ENCODE peak calls at places on chromosomes 16 and 17, in ten cellular contexts. I, V, Z, K, S, B, D, Y, T and P are unnamed samples.

GRCh38 chr17:80621335-80622169 is 76.9 kb downstream of the RPTOR start:
- DNase-seq in D (no peak), K (no peak), Y (no peak), T (no peak), V (no peak), I (no peak), B (no peak), S (no peak), Z (no peak), P (no peak)

GRCh38 chr16:57694556-57695377 is at the start of gene DRC7:
- DNase-seq in I (peak), D (no peak), V (peak), S (peak), K (peak), T (peak), Z (no peak), B (peak), Y (peak), P (peak)

GRCh38 chr17:63989622-63990345 is 8.4 kb upstream of the PRR29 start:
- DNase-seq in V (no peak), B (no peak), D (peak), Y (no peak), S (no peak), T (no peak), Z (no peak), K (no peak), I (no peak), P (no peak)

GRCh38 chr17:15651583-15652110 is 32.1 kb upstream of the FBXW10B start:
- DNase-seq in S (peak), D (peak), K (peak), B (peak), Y (peak), V (peak), I (peak), Z (peak), T (peak), P (peak)

GRCh38 chr17:73901661-73902415 is 257.6 kb upstream of the SDK2 start:
- DNase-seq in T (peak), S (peak), I (no peak), Y (peak), K (no peak), Z (peak), V (peak), B (peak), D (peak), P (no peak)

GRCh38 chr16:63719926-63720325 is 1401.9 kb downstream of the CDH11 start:
- DNase-seq in S (no peak), Z (no peak), B (peak), K (no peak), D (no peak), V (no peak), Y (no peak), I (no peak), T (no peak), P (no peak)

GRCh38 chr17:47811709-47812108 is 9.9 kb downstream of the OSBPL7 start:
- DNase-seq in Y (no peak), Z (no peak), D (no peak), I (no peak), K (no peak), B (peak), T (no peak), S (no peak), V (no peak), P (no peak)

GRCh38 chr17:73511716-73512115 is 132.5 kb downstream of the SDK2 start:
- DNase-seq in K (no peak), S (no peak), Z (no peak), Y (no peak), I (no peak), B (no peak), V (no peak), T (no peak), D (no peak), P (no peak)

GRCh38 chr16:62829615-62830014 is 793.4 kb upstream of the CDH8 start:
- DNase-seq in I (no peak), S (no peak), T (no peak), V (no peak), Y (no peak), B (no peak), D (no peak), K (no peak), Z (no peak), P (no peak)

GRCh38 chr17:80872999-80873951 is 118.4 kb upstream of the CHMP6 start:
- DNase-seq in T (no peak), Z (no peak), K (no peak), D (no peak), B (peak), Y (no peak), V (peak), S (peak), I (no peak), P (no peak)

GRCh38 chr17:39212200-39212810 is 12.2 kb downstream of the RPL19 start:
- DNase-seq in I (no peak), Z (no peak), Y (no peak), V (no peak), K (no peak), S (no peak), T (no peak), D (no peak), B (no peak), P (no peak)

GRCh38 chr17:39210093-39210434 is 10.0 kb downstream of the RPL19 start:
- DNase-seq in Y (no peak), T (no peak), S (no peak), K (no peak), B (no peak), D (no peak), Z (no peak), I (no peak), V (no peak), P (no peak)

GRCh38 chr17:39208136-39208535 is 8.1 kb downstream of the RPL19 start:
- DNase-seq in D (no peak), I (peak), K (no peak), V (no peak), T (no peak), Y (no peak), Z (no peak), S (no peak), B (no peak), P (no peak)

GRCh38 chr17:39209317-39210092 is 9.4 kb downstream of the RPL19 start:
- DNase-seq in T (peak), I (peak), Z (peak), Y (peak), V (peak), K (peak), D (peak), B (peak), S (peak), P (no peak)

DNA sequence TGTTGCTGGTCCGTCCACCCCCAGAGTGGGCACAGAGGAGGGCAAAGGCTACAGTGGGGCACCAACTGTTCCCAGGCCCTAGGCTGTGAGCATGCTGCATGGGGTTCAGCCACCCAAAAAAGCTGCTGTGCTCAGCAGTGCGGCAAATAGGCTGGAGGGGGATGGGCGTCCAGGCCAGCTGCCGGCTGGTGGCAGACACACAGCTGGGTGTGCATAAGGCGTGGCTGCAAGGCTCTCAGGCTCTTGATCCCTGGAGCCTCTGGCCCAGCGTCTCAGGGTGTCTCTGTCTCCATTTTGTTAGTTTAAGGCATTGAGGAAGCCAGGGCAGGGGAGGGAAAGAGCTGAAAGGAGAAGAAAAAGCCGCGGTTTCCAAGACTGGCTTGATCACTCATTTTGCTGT is 8.8 kb downstream of the RPL19 start:
- DNase-seq in I (no peak), V (peak), Z (no peak), B (peak), K (peak), Y (no peak), T (peak), D (no peak), S (peak), P (peak)
- TF ChIP-seq POLR2A in I (no peak), V (no peak), Z (no peak), B (no peak), K (no peak), Y (no peak), T (no peak), D (no peak), S (no peak), P (no peak)

GRCh38 chr16:89906141-89907025 is 12.3 kb upstream of the MC1R start:
- DNase-seq in K (no peak), I (no peak), D (no peak), S (no peak), B (no peak), Z (no peak), T (no peak), V (no peak), Y (no peak), P (no peak)
- TF ChIP-seq POLR2A in K (no peak), I (no peak), D (no peak), S (no peak), B (no peak), Z (no peak), T (no peak), V (no peak), Y (no peak), P (no peak)

GRCh38 chr17:7435676-7436555 is 681 bp downstream of the TMEM102 start:
- DNase-seq in B (peak), V (peak), D (no peak), K (peak), Z (peak), T (peak), Y (peak), I (no peak), S (peak), P (no peak)
- TF ChIP-seq POLR2A in B (no peak), V (peak), D (peak), K (no peak), Z (no peak), T (no peak), Y (peak), I (no peak), S (peak), P (no peak)

GRCh38 chr17:77371888-77372443 is 231.2 kb downstream of the SEC14L1 start:
- DNase-seq in Z (no peak), S (no peak), B (no peak), D (peak), I (no peak), K (no peak), Y (peak), T (no peak), V (no peak), P (no peak)

GRCh38 chr17:77372444-77373297 is 231.9 kb downstream of the SEC14L1 start:
- DNase-seq in Z (peak), I (peak), K (peak), T (peak), V (peak), S (peak), D (peak), Y (peak), B (peak), P (peak)

GRCh38 chr17:77374170-77374936 is 233.6 kb downstream of the SEC14L1 start:
- DNase-seq in V (peak), Z (peak), Y (peak), K (peak), D (peak), T (peak), B (peak), S (peak), I (peak), P (peak)

GRCh38 chr17:77375108-77375507 is 234.3 kb downstream of the SEC14L1 start:
- DNase-seq in B (no peak), V (no peak), Y (no peak), K (no peak), S (no peak), D (no peak), T (peak), Z (no peak), I (no peak), P (no peak)

DNA sequence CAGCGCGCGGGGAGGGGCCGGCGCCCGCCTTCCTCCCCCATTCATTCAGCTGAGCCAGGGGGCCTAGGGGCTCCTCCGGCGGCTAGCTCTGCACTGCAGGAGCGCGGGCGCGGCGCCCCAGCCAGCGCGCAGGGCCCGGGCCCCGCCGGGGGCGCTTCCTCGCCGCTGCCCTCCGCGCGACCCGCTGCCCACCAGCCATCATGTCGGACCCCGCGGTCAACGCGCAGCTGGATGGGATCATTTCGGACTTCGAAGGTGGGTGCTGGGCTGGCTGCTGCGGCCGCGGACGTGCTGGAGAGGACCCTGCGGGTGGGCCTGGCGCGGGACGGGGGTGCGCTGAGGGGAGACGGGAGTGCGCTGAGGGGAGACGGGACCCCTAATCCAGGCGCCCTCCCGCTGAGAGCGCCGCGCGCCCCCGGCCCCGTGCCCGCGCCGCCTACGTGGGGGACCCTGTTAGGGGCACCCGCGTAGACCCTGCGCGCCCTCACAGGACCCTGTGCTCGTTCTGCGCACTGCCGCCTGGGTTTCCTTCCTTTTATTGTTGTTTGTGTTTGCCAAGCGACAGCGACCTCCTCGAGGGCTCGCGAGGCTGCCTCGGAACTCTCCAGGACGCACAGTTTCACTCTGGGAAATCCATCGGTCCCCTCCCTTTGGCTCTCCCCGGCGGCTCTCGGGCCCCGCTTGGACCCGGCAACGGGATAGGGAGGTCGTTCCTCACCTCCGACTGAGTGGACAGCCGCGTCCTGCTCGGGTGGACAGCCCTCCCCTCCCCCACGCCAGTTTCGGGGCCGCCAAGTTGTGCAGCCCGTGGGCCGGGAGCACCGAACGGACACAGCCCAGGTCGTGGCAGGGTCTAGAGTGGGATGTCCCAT is 232.8 kb downstream of the SEC14L1 start:
- DNase-seq in D (peak), B (peak), S (peak), V (peak), I (no peak), T (peak), Y (peak), Z (no peak), K (no peak), P (no peak)
- TF ChIP-seq POLR2A in D (no peak), B (no peak), S (no peak), V (peak), I (no peak), T (no peak), Y (no peak), Z (no peak), K (no peak), P (no peak)